ENCODE peak calls at places on chromosome 17, in five cellular contexts. K is NT2/D1, Q is GM12878, C is H1, O is HepG2. Z is an unnamed sample.

GRCh38 chr17:17115620-17116019 is 73.4 kb downstream of the MPRIP start:
- DNase-seq in C (no peak), K (no peak), O (no peak), Q (no peak), Z (no peak)

GRCh38 chr17:56571456-56571855 is 22.0 kb upstream of the NOG start:
- DNase-seq in Q (no peak), K (no peak), O (no peak), C (no peak), Z (no peak)

GRCh38 chr17:67575325-67575724 is 142.4 kb upstream of the NOL11 start:
- DNase-seq in O (peak), K (no peak), Q (peak), C (no peak), Z (no peak)

GRCh38 chr17:65886240-65886639 is 305.7 kb downstream of the CEP112 start:
- DNase-seq in C (no peak), K (no peak), Q (no peak), O (no peak), Z (no peak)

GRCh38 chr17:69179227-69179952 is 37.7 kb upstream of the ABCA6 start:
- DNase-seq in C (no peak), K (no peak), O (no peak), Q (no peak), Z (no peak)

GRCh38 chr17:78128616-78129384 is at the start of gene TMC6:
- DNase-seq in Q (no peak), K (no peak), C (no peak), O (peak), Z (peak)

GRCh38 chr17:73182616-73183310 is 10.1 kb upstream of the COG1 start:
- DNase-seq in O (peak), Q (no peak), K (no peak), C (no peak), Z (no peak)

GRCh38 chr17:76679242-76679641 is 31.5 kb downstream of the MXRA7 start:
- DNase-seq in Q (no peak), O (peak), K (no peak), C (no peak), Z (no peak)

GRCh38 chr17:61155590-61156181 is 244.0 kb upstream of the TBX2 start:
- DNase-seq in C (no peak), Q (no peak), K (no peak), O (no peak), Z (no peak)

GRCh38 chr17:64296246-64296645 is 33.2 kb upstream of the TEX2 start:
- DNase-seq in O (no peak), K (no peak), Q (no peak), C (no peak), Z (no peak)

GRCh38 chr17:78486228-78486802 is 90.9 kb downstream of the DNAH17 start:
- DNase-seq in O (no peak), K (no peak), C (no peak), Q (no peak), Z (no peak)

GRCh38 chr17:39178516-39178915 is 12.6 kb upstream of the ARL5C start:
- DNase-seq in O (no peak), C (no peak), Q (no peak), K (no peak), Z (no peak)

GRCh38 chr17:20066253-20066652 is 57.1 kb downstream of the SPECC1 start:
- DNase-seq in O (no peak), K (no peak), Q (no peak), C (no peak), Z (no peak)

GRCh38 chr17:72462396-72462795 is 341.6 kb downstream of the SOX9 start:
- DNase-seq in K (no peak), C (no peak), O (no peak), Q (no peak), Z (no peak)

GRCh38 chr17:62801553-62801952 is 6.6 kb downstream of the MARCHF10 start:
- DNase-seq in K (no peak), O (no peak), Q (no peak), C (no peak), Z (no peak)

GRCh38 chr17:67164298-67164697 is 80.7 kb downstream of the HELZ start:
- DNase-seq in C (no peak), O (no peak), Q (no peak), K (no peak), Z (no peak)

GRCh38 chr17:48486557-48486956 is 44.3 kb downstream of the HOXB1 start:
- DNase-seq in C (no peak), Q (no peak), O (no peak), K (no peak), Z (no peak)

GRCh38 chr17:17315142-17315821 is 12.1 kb downstream of the NT5M start:
- DNase-seq in C (no peak), Q (no peak), K (no peak), O (no peak), Z (no peak)

GRCh38 chr17:9790889-9791876 is at the start of gene DHRS7C:
- DNase-seq in C (no peak), Q (no peak), K (no peak), O (no peak), Z (no peak)

GRCh38 chr17:38701504-38702165 is 3.4 kb upstream of the MLLT6 start:
- DNase-seq in O (peak), Q (peak), K (no peak), C (no peak), Z (no peak)

GRCh38 chr17:40909351-40909750 is 24.3 kb upstream of the KRT20 start:
- DNase-seq in C (peak), K (peak), O (peak), Q (no peak), Z (peak)

GRCh38 chr17:80870401-80870800 is 121.2 kb upstream of the CHMP6 start:
- DNase-seq in K (no peak), O (no peak), C (no peak), Q (no peak), Z (no peak)

GRCh38 chr17:34435182-34435928 is 72.3 kb upstream of the CCL1 start:
- DNase-seq in C (no peak), O (no peak), K (no peak), Q (no peak), Z (no peak)

GRCh38 chr17:36977568-36977967 is 28.8 kb downstream of the AATF start:
- DNase-seq in C (no peak), Q (no peak), O (no peak), K (no peak), Z (no peak)

GRCh38 chr17:37361543-37361942 is 14.2 kb upstream of the C17orf78 start:
- DNase-seq in C (no peak), Q (no peak), K (no peak), O (no peak), Z (no peak)

GRCh38 chr17:75129576-75129975 is 2.0 kb downstream of the NT5C start:
- DNase-seq in K (no peak), C (no peak), O (no peak), Q (no peak), Z (no peak)
- TF ChIP-seq SUZ12 in K (no peak), C (no peak), O (no peak), Q (no peak), Z (no peak)

DNA sequence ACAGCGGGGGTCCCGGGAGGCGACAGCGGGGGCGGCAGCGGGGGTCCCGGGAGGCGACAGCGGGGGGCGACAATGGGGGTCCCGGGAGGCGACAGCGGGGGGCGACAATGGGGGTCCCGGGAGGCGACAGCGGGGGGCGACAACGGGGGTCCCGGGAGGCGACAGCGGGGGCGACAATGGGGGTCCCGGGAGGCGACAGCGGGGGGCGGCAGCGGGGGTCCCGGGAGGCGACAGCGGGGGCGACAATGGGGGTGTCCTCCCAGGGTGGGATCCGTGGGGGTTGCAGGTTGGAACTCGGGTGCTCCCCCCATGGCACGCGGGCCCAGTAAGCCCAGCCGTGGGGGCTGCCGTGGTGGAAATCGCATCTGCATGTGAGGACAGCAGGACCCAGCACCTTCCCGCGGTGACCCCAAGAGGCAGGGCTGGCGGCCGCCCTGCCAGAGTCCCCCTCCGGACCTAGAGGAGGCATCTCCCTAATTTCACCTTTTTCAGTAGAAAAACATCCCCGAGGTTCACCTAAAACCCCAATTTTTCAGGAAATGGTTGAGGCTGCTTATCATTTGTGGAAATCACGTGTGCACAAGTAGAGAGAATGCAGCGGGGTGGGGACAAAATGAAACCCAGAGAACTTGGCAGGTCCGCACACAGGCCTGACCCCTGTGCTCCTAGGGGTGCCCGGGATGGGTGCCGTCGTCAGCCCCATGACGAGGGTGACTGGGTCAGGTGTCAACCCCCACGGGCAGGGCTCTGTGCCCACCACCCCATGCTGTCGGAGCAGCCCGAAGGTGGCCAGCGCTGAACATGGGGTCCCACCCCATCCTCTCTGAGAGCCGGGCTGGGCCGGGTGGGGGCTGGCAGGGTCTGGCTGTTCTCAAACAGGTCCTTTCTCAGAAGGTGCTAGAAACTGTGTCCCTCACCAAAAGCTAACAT is 10.5 kb upstream of the METRNL start:
- DNase-seq in Q (no peak), O (no peak), C (no peak), K (no peak), Z (no peak)
- TF ChIP-seq SUZ12 in Q (no peak), O (no peak), C (no peak), K (no peak), Z (no peak)

DNA sequence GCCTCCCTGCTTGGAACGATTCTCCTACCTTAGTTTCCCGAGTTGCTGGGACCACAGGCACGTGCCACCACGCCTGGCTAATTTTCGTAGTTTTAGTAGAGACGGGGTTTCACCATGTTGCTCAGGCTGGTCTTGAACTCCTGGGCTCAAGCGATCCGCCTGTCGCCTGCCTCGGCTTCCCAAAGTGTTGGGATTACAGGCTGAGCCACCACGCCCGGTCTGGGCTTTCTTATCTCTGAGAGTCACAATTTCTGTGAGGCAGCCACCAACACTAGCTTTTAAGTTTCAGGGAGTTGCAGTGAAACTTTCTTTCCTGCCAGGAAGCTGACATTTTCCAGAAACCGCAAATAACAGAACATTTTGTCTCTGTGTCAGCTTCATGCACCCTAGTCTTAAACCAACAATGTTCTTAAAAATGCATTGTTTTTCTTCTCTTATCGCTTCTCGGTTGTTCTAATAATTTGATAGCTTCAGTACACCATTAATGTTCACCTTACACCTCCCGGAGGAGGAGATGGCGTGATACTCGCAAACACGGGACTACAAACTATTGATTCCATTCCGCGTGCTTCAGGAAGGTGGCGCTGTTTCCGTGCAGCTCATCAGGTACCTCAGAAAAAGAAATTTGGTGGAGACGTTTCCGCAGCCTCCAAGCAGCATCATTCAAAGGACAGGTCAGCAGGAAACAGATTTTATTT is 7.4 kb upstream of the DHRS7B start:
- DNase-seq in K (peak), Q (no peak), C (no peak), O (peak), Z (peak)
- TF ChIP-seq SUZ12 in K (no peak), Q (no peak), C (no peak), O (no peak), Z (no peak)

GRCh38 chr17:70862295-70862694 is 693.0 kb downstream of the KCNJ2 start:
- DNase-seq in K (no peak), C (no peak), O (no peak), Q (no peak), Z (no peak)

GRCh38 chr17:70859829-70860228 is 690.5 kb downstream of the KCNJ2 start:
- DNase-seq in K (no peak), O (no peak), C (no peak), Q (no peak), Z (no peak)

GRCh38 chr17:70855401-70856054 is 686.2 kb downstream of the KCNJ2 start:
- DNase-seq in C (no peak), Q (no peak), K (no peak), O (no peak), Z (peak)

GRCh38 chr17:70857351-70857750 is 688.0 kb downstream of the KCNJ2 start:
- DNase-seq in C (no peak), Q (no peak), O (no peak), K (no peak), Z (no peak)
- TF ChIP-seq SUZ12 in C (no peak), Q (no peak), O (no peak), K (no peak), Z (no peak)

GRCh38 chr17:27577884-27578717 is 52.9 kb upstream of the LGALS9 start:
- DNase-seq in Q (no peak), C (no peak), O (no peak), K (no peak), Z (no peak)

GRCh38 chr17:27577124-27577761 is 53.7 kb upstream of the LGALS9 start:
- DNase-seq in K (no peak), C (no peak), Q (no peak), O (no peak), Z (no peak)

GRCh38 chr17:27579897-27580321 is 51.1 kb upstream of the LGALS9 start:
- DNase-seq in O (no peak), K (no peak), Q (no peak), C (no peak), Z (no peak)

GRCh38 chr17:27579304-27579703 is 51.7 kb upstream of the LGALS9 start:
- DNase-seq in K (no peak), C (no peak), Q (no peak), O (no peak), Z (no peak)

DNA sequence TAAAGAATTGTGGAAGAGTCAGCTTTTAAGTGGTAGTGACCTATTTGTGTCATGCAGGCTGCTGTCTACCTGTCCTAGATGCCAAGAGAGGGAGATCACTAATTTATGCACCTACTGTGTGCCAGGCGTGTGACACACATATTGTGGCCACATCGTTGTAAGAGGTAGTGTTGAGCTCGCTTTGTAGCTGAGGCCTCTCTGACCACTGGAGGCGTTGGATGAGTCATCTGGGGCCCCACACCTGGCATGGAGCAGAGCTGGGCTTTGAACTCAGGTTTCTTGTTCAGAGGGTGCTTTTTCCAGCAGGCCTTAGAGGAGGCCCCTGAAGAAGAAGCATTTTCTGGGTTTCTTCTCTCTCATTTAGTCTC is 52.3 kb upstream of the LGALS9 start:
- DNase-seq in C (no peak), O (peak), Q (peak), K (no peak), Z (no peak)
- TF ChIP-seq SUZ12 in C (no peak), O (no peak), Q (no peak), K (no peak), Z (no peak)

DNA sequence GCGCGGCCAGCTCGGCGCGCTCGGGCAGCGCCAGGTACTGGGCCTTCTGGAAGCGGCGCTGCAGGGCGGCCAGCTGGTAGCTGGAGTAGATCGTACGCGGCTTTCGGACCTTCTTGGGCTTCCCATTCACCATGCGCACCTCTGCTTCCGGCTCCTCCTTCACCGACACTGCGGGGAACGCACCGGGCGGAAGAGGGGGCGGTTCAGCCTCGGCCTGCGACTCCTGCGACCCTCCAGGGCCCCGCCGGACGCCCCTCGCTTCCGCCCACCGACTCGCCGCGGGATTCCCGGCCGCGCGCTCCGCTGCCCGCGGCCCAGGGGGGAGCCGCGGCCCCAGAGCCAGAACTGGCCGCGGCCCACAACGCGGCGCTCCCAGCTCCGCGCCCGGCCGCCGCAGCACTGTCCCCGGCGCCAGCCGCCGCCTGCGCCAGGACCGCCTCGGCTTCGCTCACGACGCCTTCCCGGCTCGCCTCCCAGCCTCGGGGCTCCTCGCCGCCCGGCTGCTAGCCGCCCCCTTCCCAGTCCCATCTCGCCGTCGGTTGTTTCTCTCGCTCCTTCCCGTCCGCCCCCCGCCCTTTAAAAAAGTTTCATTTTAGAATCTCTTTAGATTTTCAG is 1.5 kb downstream of the DLX3 start:
- DNase-seq in K (no peak), Q (no peak), O (no peak), C (no peak), Z (no peak)
- TF ChIP-seq SUZ12 in K (peak), Q (peak), O (no peak), C (no peak), Z (no peak)

DNA sequence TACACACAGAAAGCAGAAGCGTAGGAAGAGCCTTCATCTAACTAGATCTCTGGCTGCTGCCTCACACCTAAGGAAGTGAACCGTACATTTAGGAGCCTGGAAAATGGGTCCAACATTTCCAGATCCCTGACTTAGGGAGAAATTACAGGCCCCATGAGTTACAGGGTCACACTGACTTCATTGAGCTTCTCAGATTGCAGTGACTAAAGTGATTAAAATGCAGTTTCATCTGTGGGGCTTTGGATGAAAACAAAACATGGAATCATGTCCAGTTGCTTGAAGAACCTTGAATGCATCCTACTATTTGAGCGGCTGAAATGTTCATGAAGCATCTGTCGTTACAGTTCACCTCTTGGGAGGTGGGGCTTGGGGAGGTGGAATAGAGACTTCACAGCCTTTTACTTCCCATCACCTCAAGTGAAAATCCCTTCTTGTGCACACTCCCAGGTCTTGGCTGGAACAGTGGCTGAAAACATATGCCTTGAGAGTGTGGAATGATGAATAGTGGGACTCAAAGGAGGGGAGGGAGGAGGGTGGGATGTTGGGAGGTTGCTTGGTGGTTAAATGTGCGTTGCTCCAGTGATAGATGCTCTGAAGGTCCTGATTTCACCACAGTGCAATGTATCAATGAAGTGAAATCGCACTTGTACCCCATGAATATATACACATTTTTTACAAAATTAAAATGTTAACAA is 19.7 kb downstream of the TEKT3 start:
- DNase-seq in O (no peak), K (no peak), Q (no peak), C (no peak), Z (no peak)
- TF ChIP-seq SUZ12 in O (no peak), K (no peak), Q (no peak), C (no peak), Z (no peak)

GRCh38 chr17:15436399-15437369 is 30.7 kb downstream of the CDRT4 start:
- DNase-seq in O (peak), K (no peak), Q (no peak), C (no peak), Z (peak)
- TF ChIP-seq SUZ12 in O (no peak), K (no peak), Q (no peak), C (no peak), Z (no peak)